ENCODE peak calls at places on chromosomes 6 and 20, in six cellular contexts. D is fibroblast of lung; R is right lobe of liver; A is CD8-positive, alpha-beta T cell; Z is transverse colon; W is osteoblast. Y is an unnamed sample.

GRCh38 chr6:40523505-40524172 is 63.5 kb downstream of the LRFN2 start:
- DNase-seq in A (no peak), R (no peak), Z (no peak), D (no peak), W (no peak), Y (no peak)

GRCh38 chr6:90429713-90430112 is 133.1 kb upstream of the BACH2 start:
- DNase-seq in D (peak; percentile 43), Z (no peak), R (no peak), W (no peak), A (no peak), Y (no peak)

GRCh38 chr20:17873410-17874270 is 95.0 kb downstream of the SNX5 start:
- DNase-seq in Z (peak; percentile 91), D (peak; percentile 97), W (peak; percentile 93), R (peak; percentile 91), A (no peak), Y (peak; percentile 88)

GRCh38 chr6:56357616-56358373 is 110.4 kb upstream of the COL21A1 start:
- DNase-seq in W (peak; percentile 32), R (no peak), Z (no peak), D (no peak), A (no peak), Y (no peak)

GRCh38 chr20:61437280-61438206 is 185.5 kb downstream of the CDH4 start:
- DNase-seq in D (peak; percentile 94), A (no peak), W (no peak), Z (no peak), R (no peak), Y (no peak)

GRCh38 chr20:35663516-35663812 is 1.2 kb downstream of the CPNE1 start:
- DNase-seq in D (no peak), Z (no peak), A (no peak), W (no peak), R (no peak), Y (no peak)

GRCh38 chr20:39651645-39652340 is 689.6 kb downstream of the DHX35 start:
- DNase-seq in A (no peak), W (no peak), Z (no peak), R (no peak), D (no peak), Y (no peak)

GRCh38 chr6:154864086-154864430 is 130.8 kb downstream of the SCAF8 start:
- DNase-seq in Z (no peak), A (no peak), R (no peak), W (no peak), D (no peak), Y (no peak)

GRCh38 chr6:159469449-159469848 is 223.6 kb downstream of the SOD2 start:
- DNase-seq in R (no peak), W (no peak), Z (no peak), A (no peak), D (no peak), Y (no peak)

GRCh38 chr6:151087861-151088598 is 151.7 kb upstream of the AKAP12 start:
- DNase-seq in W (peak; percentile 49), A (no peak), Z (no peak), D (peak; percentile 97), R (no peak), Y (no peak)

GRCh38 chr6:29752451-29753308 is 29.4 kb downstream of the HLA-F start:
- DNase-seq in W (peak; percentile 96), D (peak; percentile 83), R (peak; percentile 93), A (peak; percentile 76), Z (peak; percentile 91), Y (peak; percentile 94)

GRCh38 chr20:20212675-20213096 is 155.2 kb upstream of the INSM1 start:
- DNase-seq in A (no peak), Z (no peak), W (no peak), R (no peak), D (no peak), Y (no peak)

GRCh38 chr6:170424634-170425126 is 118.1 kb downstream of the FAM120B start:
- DNase-seq in R (no peak), W (no peak), D (no peak), A (no peak), Z (no peak), Y (no peak)

GRCh38 chr6:106257195-106257594 is 68.4 kb downstream of the ATG5 start:
- DNase-seq in D (peak; percentile 30), W (no peak), R (no peak), A (no peak), Z (no peak), Y (no peak)

DNA sequence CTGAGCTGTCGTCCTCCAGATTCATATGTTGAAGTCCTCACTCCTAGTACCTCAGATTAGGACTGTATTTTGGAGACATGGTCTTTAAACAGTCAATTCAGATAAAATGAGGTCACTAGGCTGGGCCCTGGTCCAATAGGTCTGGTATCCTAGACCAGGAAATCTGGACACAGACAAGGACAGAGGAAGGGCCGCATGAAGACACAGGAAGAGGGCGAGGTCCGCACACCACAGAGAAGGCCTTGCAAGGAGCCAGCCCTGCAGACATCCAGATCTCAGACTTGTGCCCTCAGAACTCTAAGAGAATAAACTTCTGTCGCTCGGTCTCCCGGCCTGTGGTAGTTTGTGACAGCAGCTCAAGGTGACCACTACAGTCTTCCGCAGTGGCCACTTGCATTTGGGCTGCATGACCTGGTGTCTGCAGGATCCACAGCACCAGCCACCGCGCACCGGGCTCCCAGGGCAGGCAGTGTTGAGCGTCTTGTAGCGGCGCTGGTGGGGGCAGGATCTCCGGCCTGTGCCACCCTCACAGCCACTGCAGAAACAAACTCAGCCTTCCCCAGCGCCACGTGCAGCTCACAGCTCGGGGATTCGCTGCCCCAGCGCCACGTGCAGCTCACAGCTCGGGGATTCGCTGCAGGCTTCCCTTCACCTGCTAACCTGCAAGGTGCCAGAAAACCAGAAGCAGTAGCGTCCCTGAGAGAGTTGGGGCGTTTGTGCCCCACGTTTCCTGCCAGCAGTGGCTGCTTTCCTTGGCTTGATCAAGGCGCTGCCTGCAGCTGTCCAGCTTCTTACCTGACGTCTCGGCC is 6.0 kb upstream of the RBM38 start:
- DNase-seq in Z (no peak), D (no peak), W (no peak), A (no peak), R (peak; percentile 41), Y (no peak)
- H3K27ac ChIP-seq in Z (peak overlapping the region; percentile 16), D (no peak overlapping the region), W (no peak overlapping the region), A (no peak overlapping the region), R (no peak overlapping the region), Y (peak overlapping the region; percentile 73)

DNA sequence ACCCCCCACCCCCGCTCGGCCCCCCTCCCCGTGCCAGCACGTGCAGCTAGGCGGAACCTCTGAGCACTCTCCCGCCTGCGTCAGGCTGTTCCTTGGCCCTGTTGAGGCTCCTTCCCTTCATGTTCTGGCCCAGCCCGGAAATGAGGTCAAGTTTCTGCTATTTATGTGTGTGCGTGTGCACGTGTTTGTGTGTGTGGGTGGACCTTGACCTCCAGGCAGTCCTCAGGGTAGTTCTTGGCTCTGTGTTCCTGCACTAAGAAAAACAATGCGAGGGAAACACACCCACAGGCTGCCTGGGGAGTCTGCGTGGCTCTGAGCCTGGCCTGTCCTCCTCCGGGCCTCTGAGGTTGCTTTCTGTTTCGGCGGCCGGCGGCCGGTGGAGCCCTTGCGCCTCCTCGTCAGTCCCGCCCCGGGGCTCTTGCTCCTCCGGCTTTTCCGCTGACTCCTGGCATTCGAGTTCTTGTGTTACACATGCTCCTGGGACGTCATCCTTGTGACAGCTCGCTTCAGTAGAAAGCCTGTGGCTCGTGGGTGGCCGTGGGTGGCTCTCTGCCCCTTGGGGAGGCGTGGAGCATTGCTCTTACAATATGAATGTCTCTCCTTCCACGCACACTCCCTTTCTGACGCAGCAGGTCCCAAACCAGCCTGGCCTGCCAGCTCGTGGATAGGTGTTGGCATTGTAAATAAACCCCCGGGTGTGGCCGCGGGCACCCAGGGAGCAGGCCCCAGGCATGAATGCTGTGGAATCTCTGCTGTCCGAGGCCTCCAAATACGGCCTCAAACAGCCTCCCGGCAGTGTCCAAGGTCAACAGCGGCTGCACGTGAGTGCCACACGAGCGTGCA is 10.0 kb downstream of the SLCO4A1 start:
- DNase-seq in D (peak; percentile 100), Z (peak; percentile 94), R (peak; percentile 90), A (peak; percentile 44), W (peak; percentile 100), Y (peak; percentile 93)
- H3K4me3 ChIP-seq in D (peak overlapping the region; percentile 8), Z (peak overlapping the region; percentile 35), R (peak overlapping the region; percentile 48), A (peak overlapping the region; percentile 35), W (peak overlapping the region; percentile 62), Y (peak overlapping the region; percentile 37)

GRCh38 chr20:41123636-41124035 is 13.7 kb upstream of the PLCG1 start:
- DNase-seq in W (no peak), D (no peak), A (no peak), Z (no peak), R (no peak), Y (no peak)

GRCh38 chr20:41124451-41125094 is 12.8 kb upstream of the PLCG1 start:
- DNase-seq in Z (peak; percentile 64), D (no peak), A (no peak), W (no peak), R (no peak), Y (no peak)

GRCh38 chr20:41118632-41119031 is 18.7 kb upstream of the PLCG1 start:
- DNase-seq in D (peak; percentile 49), R (no peak), A (no peak), W (no peak), Z (no peak), Y (no peak)

GRCh38 chr20:41119593-41120561 is 17.5 kb upstream of the PLCG1 start:
- DNase-seq in D (no peak), W (no peak), R (no peak), A (no peak), Z (no peak), Y (no peak)

DNA sequence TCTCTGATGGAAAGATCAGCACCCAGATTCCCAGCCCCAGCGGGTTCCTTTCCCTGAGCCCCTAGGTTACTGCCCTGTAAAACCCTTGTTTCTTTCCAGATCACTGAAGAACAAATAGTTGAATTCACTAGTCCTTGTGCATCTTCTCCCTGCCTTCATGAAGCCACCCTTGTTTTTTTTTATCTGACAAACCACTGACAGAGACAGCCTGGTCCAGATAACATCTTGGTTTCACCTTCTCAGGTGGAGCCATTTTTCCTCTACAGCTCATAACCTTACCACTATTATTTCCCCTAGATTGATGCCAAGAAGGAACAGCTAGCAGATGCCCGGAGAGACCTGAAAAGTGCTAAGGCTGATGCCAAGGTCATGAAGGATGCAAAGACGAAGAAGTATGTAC is 15.9 kb upstream of the PLCG1 start:
- DNase-seq in Z (no peak), D (no peak), W (no peak), R (no peak), A (no peak), Y (no peak)
- H3K36me3 ChIP-seq in Z (peaks cover 47% of the 10 kb centered on the region), D (peaks cover 27% of the 10 kb centered on the region), W (peaks cover 85% of the 10 kb centered on the region), R (peaks cover 64% of the 10 kb centered on the region), A (peaks cover 46% of the 10 kb centered on the region), Y (peaks cover 100% of the 10 kb centered on the region)

GRCh38 chr20:51801220-51801991 is 915 bp downstream of the SALL4 start:
- DNase-seq in A (no peak), R (peak; percentile 28), W (peak; percentile 90), Z (no peak), D (peak; percentile 7), Y (no peak)

GRCh38 chr20:51807864-51808263 is 5.5 kb upstream of the SALL4 start:
- DNase-seq in R (no peak), A (no peak), Z (no peak), D (no peak), W (no peak), Y (no peak)

GRCh38 chr20:51803157-51803854 is 985 bp upstream of the SALL4 start:
- DNase-seq in R (no peak), A (no peak), W (peak; percentile 87), D (no peak), Z (no peak), Y (no peak)

GRCh38 chr20:51802170-51802745 is at the start of gene SALL4:
- DNase-seq in W (no peak), D (peak; percentile 11), R (no peak), Z (no peak), A (no peak), Y (no peak)

DNA sequence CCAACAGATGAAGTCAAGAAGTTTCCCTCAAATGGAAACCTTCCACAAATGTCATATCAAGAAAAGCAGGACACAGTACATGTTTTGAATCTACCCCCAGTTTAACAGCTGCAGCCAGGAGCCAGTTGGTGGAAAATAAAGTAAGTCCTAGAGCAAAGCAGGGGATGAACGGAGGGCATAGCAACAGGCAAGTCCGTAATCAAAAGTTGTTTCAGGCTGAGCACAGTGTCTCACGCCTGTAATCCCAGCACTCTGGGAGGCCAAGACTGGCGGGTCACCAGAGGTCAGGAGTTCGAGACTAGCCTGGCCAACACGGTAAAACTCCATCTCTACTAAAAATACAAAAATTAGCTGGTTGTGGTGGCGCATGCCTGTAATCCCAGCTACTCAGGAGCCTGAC is 2.4 kb upstream of the SALL4 start:
- DNase-seq in R (no peak), D (no peak), A (no peak), Z (no peak), W (no peak), Y (no peak)
- H3K27ac ChIP-seq in R (no peak overlapping the region), D (no peak overlapping the region), A (no peak overlapping the region), Z (no peak overlapping the region), W (no peak overlapping the region), Y (no peak overlapping the region)

Y was measured in lower lobe of right lung.